ENCODE peak calls at places on chromosomes 13 and 19, in six cellular contexts. One of them, this sample, is unnamed.

GRCh38 chr19:50327013-50327412 is 2.2 kb downstream of the KCNC3 start:
- DNase-seq in IMR-90: no peak
- DNase-seq in H1: no peak
- DNase-seq in neuronal stem cell: no peak
- DNase-seq in mesenchymal stem cell: no peak
- DNase-seq in trophoblast cell: no peak
- DNase-seq in this sample: no peak

GRCh38 chr13:94548382-94549240 is 47.3 kb downstream of the TGDS start:
- DNase-seq in IMR-90: peak
- DNase-seq in H1: peak
- DNase-seq in neuronal stem cell: no peak
- DNase-seq in mesenchymal stem cell: peak
- DNase-seq in trophoblast cell: no peak
- DNase-seq in this sample: peak

GRCh38 chr13:21674271-21675009 is 3.6 kb downstream of the FGF9 start:
- DNase-seq in IMR-90: no peak
- DNase-seq in H1: no peak
- DNase-seq in neuronal stem cell: peak
- DNase-seq in mesenchymal stem cell: no peak
- DNase-seq in trophoblast cell: no peak
- DNase-seq in this sample: peak

GRCh38 chr19:35757231-35757748 is 461 bp upstream of the HSPB6 start:
- DNase-seq in IMR-90: peak
- DNase-seq in H1: no peak
- DNase-seq in neuronal stem cell: no peak
- DNase-seq in mesenchymal stem cell: peak
- DNase-seq in trophoblast cell: peak
- DNase-seq in this sample: no peak

GRCh38 chr19:18833849-18834643 is 2.3 kb downstream of the UPF1 start:
- DNase-seq in IMR-90: no peak
- DNase-seq in H1: no peak
- DNase-seq in neuronal stem cell: no peak
- DNase-seq in mesenchymal stem cell: peak
- DNase-seq in trophoblast cell: no peak
- DNase-seq in this sample: no peak

GRCh38 chr19:13150919-13151604 is 851 bp downstream of the IER2 start:
- DNase-seq in IMR-90: no peak
- DNase-seq in H1: no peak
- DNase-seq in neuronal stem cell: peak
- DNase-seq in mesenchymal stem cell: peak
- DNase-seq in trophoblast cell: no peak
- DNase-seq in this sample: no peak

GRCh38 chr19:5621311-5621944 is 1.1 kb downstream of the SAFB2 start:
- DNase-seq in IMR-90: no peak
- DNase-seq in H1: no peak
- DNase-seq in neuronal stem cell: no peak
- DNase-seq in mesenchymal stem cell: no peak
- DNase-seq in trophoblast cell: no peak
- DNase-seq in this sample: no peak

GRCh38 chr13:99151516-99151915 is 49.1 kb upstream of the UBAC2 start:
- DNase-seq in IMR-90: peak
- DNase-seq in H1: no peak
- DNase-seq in neuronal stem cell: no peak
- DNase-seq in mesenchymal stem cell: peak
- DNase-seq in trophoblast cell: no peak
- DNase-seq in this sample: no peak

GRCh38 chr19:8517551-8518442 is 3.8 kb upstream of the ZNF414 start:
- DNase-seq in IMR-90: no peak
- DNase-seq in H1: no peak
- DNase-seq in neuronal stem cell: no peak
- DNase-seq in mesenchymal stem cell: peak
- DNase-seq in trophoblast cell: peak
- DNase-seq in this sample: no peak

GRCh38 chr13:46288570-46289259 is 77.0 kb downstream of the LRRC63 start:
- DNase-seq in IMR-90: peak
- DNase-seq in H1: no peak
- DNase-seq in neuronal stem cell: peak
- DNase-seq in mesenchymal stem cell: peak
- DNase-seq in trophoblast cell: no peak
- DNase-seq in this sample: no peak

DNA sequence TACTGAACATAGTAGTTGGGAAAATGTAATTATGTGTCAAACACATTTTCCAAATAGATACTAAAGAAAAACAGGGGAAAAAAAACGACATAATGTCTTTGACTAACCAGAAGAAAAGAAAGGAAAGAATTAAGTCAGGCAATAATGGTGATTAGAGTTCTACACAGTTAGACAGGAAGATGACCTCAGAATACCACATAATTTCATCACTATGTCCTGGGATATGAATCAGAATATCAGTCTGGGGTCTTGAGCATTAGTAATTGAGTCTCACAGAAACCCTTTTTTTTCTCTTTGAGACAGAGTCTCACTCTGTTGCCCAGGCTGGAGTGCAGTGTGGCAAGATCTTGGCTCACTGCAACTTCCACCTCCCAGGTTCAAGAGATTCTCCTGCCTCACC is 503.4 kb downstream of the SLITRK1 start:
- DNase-seq in IMR-90: peak
- DNase-seq in H1: no peak
- DNase-seq in neuronal stem cell: no peak
- DNase-seq in mesenchymal stem cell: no peak
- DNase-seq in trophoblast cell: no peak
- DNase-seq in this sample: no peak
- H3K14ac ChIP-seq in IMR-90: no peak
- H3K14ac ChIP-seq in H1: no peak
- H3K14ac ChIP-seq in neuronal stem cell: no peak
- H3K14ac ChIP-seq in mesenchymal stem cell: no peak
- H3K14ac ChIP-seq in trophoblast cell: no peak
- H3K14ac ChIP-seq in this sample: no peak

GRCh38 chr19:39969266-39969665 is 1.7 kb upstream of the PSMC4 start:
- DNase-seq in IMR-90: peak
- DNase-seq in H1: no peak
- DNase-seq in neuronal stem cell: no peak
- DNase-seq in mesenchymal stem cell: peak
- DNase-seq in trophoblast cell: no peak
- DNase-seq in this sample: no peak

GRCh38 chr19:39970674-39971379 is at the start of gene PSMC4:
- DNase-seq in IMR-90: peak
- DNase-seq in H1: peak
- DNase-seq in neuronal stem cell: peak
- DNase-seq in mesenchymal stem cell: peak
- DNase-seq in trophoblast cell: peak
- DNase-seq in this sample: peak

GRCh38 chr19:39969681-39970423 is 1.1 kb upstream of the PSMC4 start:
- DNase-seq in IMR-90: no peak
- DNase-seq in H1: no peak
- DNase-seq in neuronal stem cell: no peak
- DNase-seq in mesenchymal stem cell: no peak
- DNase-seq in trophoblast cell: no peak
- DNase-seq in this sample: no peak

GRCh38 chr19:39970424-39970673 is 616 bp upstream of the PSMC4 start:
- DNase-seq in IMR-90: no peak
- DNase-seq in H1: no peak
- DNase-seq in neuronal stem cell: no peak
- DNase-seq in mesenchymal stem cell: no peak
- DNase-seq in trophoblast cell: no peak
- DNase-seq in this sample: no peak

GRCh38 chr19:39971380-39971841 is 446 bp downstream of the PSMC4 start:
- DNase-seq in IMR-90: no peak
- DNase-seq in H1: no peak
- DNase-seq in neuronal stem cell: no peak
- DNase-seq in mesenchymal stem cell: peak
- DNase-seq in trophoblast cell: no peak
- DNase-seq in this sample: no peak
- H3K23ac ChIP-seq in IMR-90: peak
- H3K23ac ChIP-seq in H1: no peak
- H3K23ac ChIP-seq in neuronal stem cell: no peak
- H3K23ac ChIP-seq in mesenchymal stem cell: no peak
- H3K23ac ChIP-seq in trophoblast cell: no peak
- H3K23ac ChIP-seq in this sample: no peak

DNA sequence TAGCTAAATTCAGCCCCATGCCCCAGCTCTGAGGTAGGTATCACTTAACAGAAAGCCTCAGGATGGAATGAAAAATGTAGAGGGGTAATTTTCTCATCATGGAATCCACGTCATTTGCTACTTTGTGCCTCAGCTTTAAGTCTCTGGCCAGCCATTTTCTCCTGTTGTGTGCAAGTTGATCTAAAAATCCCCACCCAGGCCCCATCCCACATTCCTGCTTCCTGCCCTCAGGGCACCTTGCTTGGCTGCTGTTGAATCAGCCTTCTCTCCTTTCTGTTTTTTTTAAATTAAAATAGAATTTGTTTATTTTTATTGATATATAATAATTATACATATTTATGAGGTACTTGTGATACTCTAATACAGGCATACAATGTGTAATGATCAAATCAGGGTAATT is 179.9 kb upstream of the TSHZ3 start:
- DNase-seq in IMR-90: no peak
- DNase-seq in H1: no peak
- DNase-seq in neuronal stem cell: no peak
- DNase-seq in mesenchymal stem cell: no peak
- DNase-seq in trophoblast cell: no peak
- DNase-seq in this sample: no peak
- H3K14ac ChIP-seq in IMR-90: no peak
- H3K14ac ChIP-seq in H1: no peak
- H3K14ac ChIP-seq in neuronal stem cell: no peak
- H3K14ac ChIP-seq in mesenchymal stem cell: no peak
- H3K14ac ChIP-seq in trophoblast cell: no peak
- H3K14ac ChIP-seq in this sample: no peak

GRCh38 chr19:1567116-1567847 is 843 bp downstream of the MEX3D start:
- DNase-seq in IMR-90: no peak
- DNase-seq in H1: no peak
- DNase-seq in neuronal stem cell: no peak
- DNase-seq in mesenchymal stem cell: peak
- DNase-seq in trophoblast cell: no peak
- DNase-seq in this sample: no peak

GRCh38 chr19:1568320-1569019 is at the start of gene MEX3D:
- DNase-seq in IMR-90: peak
- DNase-seq in H1: no peak
- DNase-seq in neuronal stem cell: peak
- DNase-seq in mesenchymal stem cell: peak
- DNase-seq in trophoblast cell: peak
- DNase-seq in this sample: peak

GRCh38 chr19:1563251-1563650 is 4.9 kb downstream of the MEX3D start:
- DNase-seq in IMR-90: no peak
- DNase-seq in H1: no peak
- DNase-seq in neuronal stem cell: no peak
- DNase-seq in mesenchymal stem cell: no peak
- DNase-seq in trophoblast cell: no peak
- DNase-seq in this sample: no peak

GRCh38 chr19:1567848-1568227 is 287 bp downstream of the MEX3D start:
- DNase-seq in IMR-90: no peak
- DNase-seq in H1: no peak
- DNase-seq in neuronal stem cell: no peak
- DNase-seq in mesenchymal stem cell: no peak
- DNase-seq in trophoblast cell: no peak
- DNase-seq in this sample: no peak

DNA sequence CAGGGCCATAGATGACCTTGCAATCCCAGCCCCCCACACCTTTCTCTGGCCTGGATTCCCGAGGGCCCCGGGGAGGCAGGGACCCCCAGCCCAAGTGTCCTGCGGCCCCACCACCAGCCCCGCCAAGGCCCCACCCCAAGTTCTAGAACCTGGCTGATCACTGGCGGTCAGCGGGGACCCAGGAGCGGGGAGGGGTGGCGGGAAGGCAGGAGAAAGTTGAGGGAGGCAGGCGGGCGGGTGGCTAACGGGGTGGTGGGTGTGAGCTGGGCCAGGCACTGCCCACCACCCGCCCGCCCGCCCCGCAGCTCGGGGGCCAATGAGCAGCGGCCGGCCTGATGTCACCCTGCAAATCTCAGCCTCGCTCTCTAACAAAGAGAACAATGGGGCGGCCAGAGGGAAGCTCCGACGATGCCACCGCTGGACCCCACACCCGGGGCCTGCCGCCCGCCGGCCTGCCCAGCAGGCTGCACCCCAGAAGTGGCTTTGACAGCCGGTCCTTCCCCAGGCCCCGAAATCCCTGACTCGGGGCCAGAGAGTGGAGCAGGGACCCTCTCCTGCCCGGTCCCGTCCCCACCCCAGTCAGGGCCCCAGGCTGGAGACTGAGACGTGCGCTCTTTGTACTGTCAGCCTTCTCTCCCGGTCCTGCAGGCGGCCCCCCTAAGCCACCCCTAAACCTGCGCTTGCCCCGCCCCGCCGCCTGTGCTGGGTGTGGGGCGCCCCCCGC is 1.6 kb downstream of the MEX3D start:
- DNase-seq in IMR-90: peak
- DNase-seq in H1: peak
- DNase-seq in neuronal stem cell: peak
- DNase-seq in mesenchymal stem cell: peak
- DNase-seq in trophoblast cell: no peak
- DNase-seq in this sample: peak
- H3K23ac ChIP-seq in IMR-90: peak
- H3K23ac ChIP-seq in H1: no peak
- H3K23ac ChIP-seq in neuronal stem cell: peak
- H3K23ac ChIP-seq in mesenchymal stem cell: no peak
- H3K23ac ChIP-seq in trophoblast cell: no peak
- H3K23ac ChIP-seq in this sample: no peak

DNA sequence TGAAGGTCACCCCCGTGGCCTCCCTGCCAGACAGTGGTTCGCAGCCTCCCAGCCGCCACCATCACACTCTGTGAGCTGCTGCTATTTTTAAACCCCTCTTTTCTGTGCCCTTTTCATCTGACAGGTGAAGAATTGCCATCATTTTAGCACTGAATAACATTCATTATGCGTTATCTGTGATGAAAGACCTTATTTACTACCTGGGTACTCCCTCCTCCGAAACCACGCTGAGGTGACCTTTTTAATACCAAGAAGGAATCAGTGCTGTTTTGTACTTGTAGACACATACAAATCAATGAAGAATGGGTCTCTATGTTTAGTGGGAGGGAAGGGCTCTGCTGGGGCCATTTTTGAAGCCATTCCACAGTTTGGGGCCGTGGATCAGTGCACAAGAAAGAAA is 148.9 kb upstream of the GPR12 start:
- DNase-seq in IMR-90: no peak
- DNase-seq in H1: no peak
- DNase-seq in neuronal stem cell: no peak
- DNase-seq in mesenchymal stem cell: no peak
- DNase-seq in trophoblast cell: no peak
- DNase-seq in this sample: no peak
- H3K14ac ChIP-seq in IMR-90: no peak
- H3K14ac ChIP-seq in H1: no peak
- H3K14ac ChIP-seq in neuronal stem cell: no peak
- H3K14ac ChIP-seq in mesenchymal stem cell: no peak
- H3K14ac ChIP-seq in trophoblast cell: no peak
- H3K14ac ChIP-seq in this sample: no peak

This sample was measured in H9.